ENCODE peak calls at places on chromosomes 3 and 15, in six cellular contexts. One of them, this sample, is unnamed.

GRCh38 chr3:178257491-178257890 is 278.7 kb upstream of the KCNMB2 start:
- DNase-seq in left cardiac atrium: no peak
- DNase-seq in HuH-7.5: no peak
- DNase-seq in WTC11: no peak
- DNase-seq in GDM1: no peak
- DNase-seq in HS-5: no peak
- DNase-seq in this sample: no peak

GRCh38 chr3:65871305-65872141 is 167.2 kb downstream of the MAGI1 start:
- DNase-seq in left cardiac atrium: peak
- DNase-seq in HuH-7.5: no peak
- DNase-seq in WTC11: no peak
- DNase-seq in GDM1: no peak
- DNase-seq in HS-5: no peak
- DNase-seq in this sample: no peak

GRCh38 chr15:83581381-83581780 is 72.5 kb upstream of the ADAMTSL3 start:
- DNase-seq in left cardiac atrium: no peak
- DNase-seq in HuH-7.5: no peak
- DNase-seq in WTC11: no peak
- DNase-seq in GDM1: no peak
- DNase-seq in HS-5: no peak
- DNase-seq in this sample: no peak

GRCh38 chr3:149575213-149575961 is 82.4 kb downstream of the WWTR1 start:
- DNase-seq in left cardiac atrium: peak
- DNase-seq in HuH-7.5: no peak
- DNase-seq in WTC11: no peak
- DNase-seq in GDM1: no peak
- DNase-seq in HS-5: peak
- DNase-seq in this sample: no peak

GRCh38 chr15:63371297-63371918 is 10.2 kb downstream of the CA12 start:
- DNase-seq in left cardiac atrium: no peak
- DNase-seq in HuH-7.5: no peak
- DNase-seq in WTC11: no peak
- DNase-seq in GDM1: no peak
- DNase-seq in HS-5: peak
- DNase-seq in this sample: no peak

GRCh38 chr3:180690061-180690460 is 10.8 kb upstream of the CCDC39 start:
- DNase-seq in left cardiac atrium: no peak
- DNase-seq in HuH-7.5: no peak
- DNase-seq in WTC11: no peak
- DNase-seq in GDM1: no peak
- DNase-seq in HS-5: no peak
- DNase-seq in this sample: no peak

GRCh38 chr3:150922611-150923010 is 17.4 kb upstream of the MINDY4B start:
- DNase-seq in left cardiac atrium: no peak
- DNase-seq in HuH-7.5: no peak
- DNase-seq in WTC11: peak
- DNase-seq in GDM1: no peak
- DNase-seq in HS-5: no peak
- DNase-seq in this sample: no peak

GRCh38 chr15:45149060-45149459 is 19.3 kb downstream of the DUOX1 start:
- DNase-seq in left cardiac atrium: no peak
- DNase-seq in HuH-7.5: no peak
- DNase-seq in WTC11: no peak
- DNase-seq in GDM1: no peak
- DNase-seq in HS-5: no peak
- DNase-seq in this sample: no peak

GRCh38 chr3:119492128-119492527 is 6.2 kb upstream of the TIMMDC1 start:
- DNase-seq in left cardiac atrium: no peak
- DNase-seq in HuH-7.5: no peak
- DNase-seq in WTC11: no peak
- DNase-seq in GDM1: no peak
- DNase-seq in HS-5: no peak
- DNase-seq in this sample: no peak

GRCh38 chr3:25455316-25456232 is 27.5 kb downstream of the RARB start:
- DNase-seq in left cardiac atrium: peak
- DNase-seq in HuH-7.5: no peak
- DNase-seq in WTC11: no peak
- DNase-seq in GDM1: no peak
- DNase-seq in HS-5: no peak
- DNase-seq in this sample: no peak

GRCh38 chr3:113231391-113231790 is 20.0 kb downstream of the BOC start:
- DNase-seq in left cardiac atrium: no peak
- DNase-seq in HuH-7.5: no peak
- DNase-seq in WTC11: no peak
- DNase-seq in GDM1: no peak
- DNase-seq in HS-5: no peak
- DNase-seq in this sample: no peak